ENCODE peak calls at places on chromosome 13, in five cellular contexts. One of them, this sample, is unnamed.

GRCh38 chr13:63110431-63110830 is 1694.8 kb upstream of the PCDH20 start:
- DNase-seq in Peyer's patch: no peak
- DNase-seq in sigmoid colon: no peak
- DNase-seq in breast epithelium: no peak
- DNase-seq in body of pancreas: no peak
- DNase-seq in this sample: no peak

GRCh38 chr13:62512194-62513141 is 1096.8 kb upstream of the PCDH20 start:
- DNase-seq in Peyer's patch: no peak
- DNase-seq in sigmoid colon: no peak
- DNase-seq in breast epithelium: peak; percentile 20
- DNase-seq in body of pancreas: peak; percentile 50
- DNase-seq in this sample: peak; percentile 37

GRCh38 chr13:100673831-100674362 is 698 bp downstream of the TMTC4 start:
- DNase-seq in Peyer's patch: peak; percentile 66
- DNase-seq in sigmoid colon: peak; percentile 78
- DNase-seq in breast epithelium: no peak
- DNase-seq in body of pancreas: peak; percentile 61
- DNase-seq in this sample: peak; percentile 45

GRCh38 chr13:90107658-90108057 is 1239.8 kb upstream of the MIR17HG start:
- DNase-seq in Peyer's patch: peak; percentile 55
- DNase-seq in sigmoid colon: no peak
- DNase-seq in breast epithelium: no peak
- DNase-seq in body of pancreas: no peak
- DNase-seq in this sample: no peak

GRCh38 chr13:77883328-77883727 is 35.3 kb downstream of the EDNRB start:
- DNase-seq in Peyer's patch: no peak
- DNase-seq in sigmoid colon: no peak
- DNase-seq in breast epithelium: no peak
- DNase-seq in body of pancreas: no peak
- DNase-seq in this sample: no peak

GRCh38 chr13:48333976-48334375 is 30.4 kb downstream of the RB1 start:
- DNase-seq in Peyer's patch: no peak
- DNase-seq in sigmoid colon: no peak
- DNase-seq in breast epithelium: no peak
- DNase-seq in body of pancreas: no peak
- DNase-seq in this sample: no peak

GRCh38 chr13:43377149-43377548 is 353.8 kb downstream of the DNAJC15 start:
- DNase-seq in Peyer's patch: no peak
- DNase-seq in sigmoid colon: peak; percentile 71
- DNase-seq in breast epithelium: no peak
- DNase-seq in body of pancreas: peak; percentile 37
- DNase-seq in this sample: peak; percentile 7

GRCh38 chr13:59488436-59488835 is 675.3 kb downstream of the DIAPH3 start:
- DNase-seq in Peyer's patch: no peak
- DNase-seq in sigmoid colon: no peak
- DNase-seq in breast epithelium: no peak
- DNase-seq in body of pancreas: no peak
- DNase-seq in this sample: no peak

GRCh38 chr13:50867641-50867952 is 24.1 kb upstream of the DLEU7 start:
- DNase-seq in Peyer's patch: no peak
- DNase-seq in sigmoid colon: no peak
- DNase-seq in breast epithelium: no peak
- DNase-seq in body of pancreas: no peak
- DNase-seq in this sample: no peak

GRCh38 chr13:66635526-66635925 is 594.6 kb downstream of the PCDH9 start:
- DNase-seq in Peyer's patch: no peak
- DNase-seq in sigmoid colon: no peak
- DNase-seq in breast epithelium: no peak
- DNase-seq in body of pancreas: no peak
- DNase-seq in this sample: no peak

GRCh38 chr13:30907167-30907761 is 1.2 kb downstream of the MEDAG start:
- DNase-seq in Peyer's patch: no peak
- DNase-seq in sigmoid colon: no peak
- DNase-seq in breast epithelium: no peak
- DNase-seq in body of pancreas: no peak
- DNase-seq in this sample: no peak

GRCh38 chr13:41497436-41497835 is 40.1 kb downstream of the RGCC start:
- DNase-seq in Peyer's patch: no peak
- DNase-seq in sigmoid colon: no peak
- DNase-seq in breast epithelium: no peak
- DNase-seq in body of pancreas: no peak
- DNase-seq in this sample: no peak

GRCh38 chr13:52406629-52407028 is 657 bp upstream of the THSD1 start:
- DNase-seq in Peyer's patch: no peak
- DNase-seq in sigmoid colon: no peak
- DNase-seq in breast epithelium: no peak
- DNase-seq in body of pancreas: no peak
- DNase-seq in this sample: no peak

GRCh38 chr13:52411629-52412028 is 5.7 kb upstream of the THSD1 start:
- DNase-seq in Peyer's patch: no peak
- DNase-seq in sigmoid colon: no peak
- DNase-seq in breast epithelium: no peak
- DNase-seq in body of pancreas: no peak
- DNase-seq in this sample: no peak

GRCh38 chr13:52405369-52405766 is 604 bp downstream of the THSD1 start:
- DNase-seq in Peyer's patch: no peak
- DNase-seq in sigmoid colon: no peak
- DNase-seq in breast epithelium: no peak
- DNase-seq in body of pancreas: no peak
- DNase-seq in this sample: no peak

DNA sequence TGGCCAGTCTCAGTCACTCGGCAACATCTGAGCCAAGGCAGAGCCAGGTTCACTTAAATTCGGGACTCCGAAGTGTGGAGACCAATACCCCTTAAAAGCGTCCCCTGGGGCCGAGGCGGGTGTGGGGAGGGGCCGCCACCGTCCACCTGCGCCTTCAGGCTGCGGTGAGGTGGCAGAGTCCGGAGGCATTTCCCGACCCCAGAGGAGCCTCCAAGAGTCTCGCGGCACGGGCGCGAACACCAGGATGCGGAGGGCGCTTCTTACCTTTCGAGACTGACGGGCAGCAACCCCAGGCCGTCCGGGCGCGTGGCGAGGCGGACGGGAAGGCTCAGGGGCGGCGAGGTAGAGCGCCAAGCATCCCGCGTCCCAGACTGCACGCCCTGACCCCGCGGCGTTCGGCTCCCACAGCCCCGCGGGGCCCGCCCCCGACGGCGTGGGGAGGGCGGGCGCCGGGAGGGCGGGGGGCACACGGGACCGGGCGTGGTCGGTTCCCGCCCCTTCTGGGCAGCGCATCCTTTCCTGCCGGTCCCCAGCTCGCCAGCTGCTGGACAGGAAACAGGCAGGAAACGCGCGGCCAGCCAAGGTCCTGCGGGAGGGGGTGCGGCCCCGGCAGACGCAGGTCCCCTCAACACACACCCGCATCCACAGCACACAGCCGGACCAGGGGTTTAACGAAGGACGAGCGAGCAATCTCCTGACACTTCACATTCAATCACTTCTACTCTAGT is at the start of gene THSD1:
- DNase-seq in Peyer's patch: peak; percentile 50
- DNase-seq in sigmoid colon: peak; percentile 82
- DNase-seq in breast epithelium: no peak
- DNase-seq in body of pancreas: peak; percentile 13
- DNase-seq in this sample: peak; percentile 12
- TF ChIP-seq POLR2A in Peyer's patch: no peak
- TF ChIP-seq POLR2A in sigmoid colon: no peak
- TF ChIP-seq POLR2A in breast epithelium: no peak
- TF ChIP-seq POLR2A in body of pancreas: no peak
- TF ChIP-seq POLR2A in this sample: no peak

GRCh38 chr13:112885782-112886268 is 83.2 kb upstream of the MCF2L start:
- DNase-seq in Peyer's patch: peak; percentile 80
- DNase-seq in sigmoid colon: peak; percentile 84
- DNase-seq in breast epithelium: peak; percentile 83
- DNase-seq in body of pancreas: peak; percentile 96
- DNase-seq in this sample: peak; percentile 76
- TF ChIP-seq POLR2A in Peyer's patch: no peak
- TF ChIP-seq POLR2A in sigmoid colon: no peak
- TF ChIP-seq POLR2A in breast epithelium: no peak
- TF ChIP-seq POLR2A in body of pancreas: peak; percentile 48
- TF ChIP-seq POLR2A in this sample: no peak

GRCh38 chr13:46577656-46578589 is 25.0 kb downstream of the LRCH1 start:
- DNase-seq in Peyer's patch: no peak
- DNase-seq in sigmoid colon: peak; percentile 66
- DNase-seq in breast epithelium: no peak
- DNase-seq in body of pancreas: no peak
- DNase-seq in this sample: no peak

GRCh38 chr13:46582190-46582589 is 29.2 kb downstream of the LRCH1 start:
- DNase-seq in Peyer's patch: no peak
- DNase-seq in sigmoid colon: no peak
- DNase-seq in breast epithelium: no peak
- DNase-seq in body of pancreas: no peak
- DNase-seq in this sample: no peak

GRCh38 chr13:46575843-46576242 is 22.9 kb downstream of the LRCH1 start:
- DNase-seq in Peyer's patch: no peak
- DNase-seq in sigmoid colon: no peak
- DNase-seq in breast epithelium: no peak
- DNase-seq in body of pancreas: no peak
- DNase-seq in this sample: no peak

GRCh38 chr13:46578590-46578975 is 25.6 kb downstream of the LRCH1 start:
- DNase-seq in Peyer's patch: no peak
- DNase-seq in sigmoid colon: no peak
- DNase-seq in breast epithelium: no peak
- DNase-seq in body of pancreas: no peak
- DNase-seq in this sample: no peak

GRCh38 chr13:46580362-46580839 is 27.4 kb downstream of the LRCH1 start:
- DNase-seq in Peyer's patch: no peak
- DNase-seq in sigmoid colon: no peak
- DNase-seq in breast epithelium: no peak
- DNase-seq in body of pancreas: no peak
- DNase-seq in this sample: no peak
- TF ChIP-seq POLR2A in Peyer's patch: no peak
- TF ChIP-seq POLR2A in sigmoid colon: no peak
- TF ChIP-seq POLR2A in breast epithelium: no peak
- TF ChIP-seq POLR2A in body of pancreas: no peak
- TF ChIP-seq POLR2A in this sample: no peak

GRCh38 chr13:114288157-114288591 is 6.8 kb downstream of the UPF3A start:
- DNase-seq in Peyer's patch: no peak
- DNase-seq in sigmoid colon: no peak
- DNase-seq in breast epithelium: no peak
- DNase-seq in body of pancreas: no peak
- DNase-seq in this sample: no peak
- TF ChIP-seq POLR2A in Peyer's patch: no peak
- TF ChIP-seq POLR2A in sigmoid colon: no peak
- TF ChIP-seq POLR2A in breast epithelium: no peak
- TF ChIP-seq POLR2A in body of pancreas: no peak
- TF ChIP-seq POLR2A in this sample: no peak

GRCh38 chr13:111122056-111122455 is 6.9 kb downstream of the ARHGEF7 start:
- DNase-seq in Peyer's patch: no peak
- DNase-seq in sigmoid colon: no peak
- DNase-seq in breast epithelium: no peak
- DNase-seq in body of pancreas: no peak
- DNase-seq in this sample: no peak
- TF ChIP-seq POLR2A in Peyer's patch: no peak
- TF ChIP-seq POLR2A in sigmoid colon: no peak
- TF ChIP-seq POLR2A in breast epithelium: no peak
- TF ChIP-seq POLR2A in body of pancreas: no peak
- TF ChIP-seq POLR2A in this sample: no peak

GRCh38 chr13:110712849-110713641 is 455 bp upstream of the ING1 start:
- DNase-seq in Peyer's patch: peak; percentile 99
- DNase-seq in sigmoid colon: peak; percentile 100
- DNase-seq in breast epithelium: peak; percentile 99
- DNase-seq in body of pancreas: peak; percentile 100
- DNase-seq in this sample: peak; percentile 99
- TF ChIP-seq POLR2A in Peyer's patch: peak; percentile 100
- TF ChIP-seq POLR2A in sigmoid colon: peak; percentile 98
- TF ChIP-seq POLR2A in breast epithelium: peak; percentile 98
- TF ChIP-seq POLR2A in body of pancreas: peak; percentile 99
- TF ChIP-seq POLR2A in this sample: peak; percentile 99

GRCh38 chr13:25286308-25286968 is 850 bp downstream of the MTMR6 start:
- DNase-seq in Peyer's patch: peak; percentile 67
- DNase-seq in sigmoid colon: no peak
- DNase-seq in breast epithelium: no peak
- DNase-seq in body of pancreas: peak; percentile 44
- DNase-seq in this sample: peak; percentile 59
- TF ChIP-seq POLR2A in Peyer's patch: no peak
- TF ChIP-seq POLR2A in sigmoid colon: no peak
- TF ChIP-seq POLR2A in breast epithelium: no peak
- TF ChIP-seq POLR2A in body of pancreas: no peak
- TF ChIP-seq POLR2A in this sample: no peak

GRCh38 chr13:107367258-107367657 is 799.3 kb upstream of the ARGLU1 start:
- DNase-seq in Peyer's patch: no peak
- DNase-seq in sigmoid colon: no peak
- DNase-seq in breast epithelium: no peak
- DNase-seq in body of pancreas: no peak
- DNase-seq in this sample: no peak
- TF ChIP-seq POLR2A in Peyer's patch: no peak
- TF ChIP-seq POLR2A in sigmoid colon: no peak
- TF ChIP-seq POLR2A in breast epithelium: no peak
- TF ChIP-seq POLR2A in body of pancreas: no peak
- TF ChIP-seq POLR2A in this sample: no peak

This sample was measured in erythroblast.